ENCODE peak calls at places on chromosomes 12 and 14, in ten cellular contexts. O is mucosa of gallbladder; C is left ventricle myocardium superior; M is HT-29; T is HEK293T; W is fibroblast of the conjunctiva; F is ELF-1; J is activated naive CD8-positive, alpha-beta T cell treated with anti-CD3 and anti-CD28 coated beads, Interleukin-2, amount 50 U/mL, for 16 hours; H is activated gamma-delta T cell treated with Interleukin-2 at 50 U/mL for 16 hours; E is AG10803. I is an unnamed sample.

GRCh38 chr12:53481957-53482586 is 17.2 kb downstream of the MAP3K12 start:
- DNase-seq in H (no peak), W (no peak), E (no peak), M (peak), O (no peak), J (no peak), F (peak), C (no peak), T (peak), I (peak)

GRCh38 chr12:3604750-3605638 is 114.0 kb downstream of the PRMT8 start:
- DNase-seq in H (no peak), W (no peak), F (peak), T (no peak), J (no peak), M (peak), C (peak), O (peak), E (peak), I (peak)

GRCh38 chr12:21451529-21451928 is 14.1 kb downstream of the PYROXD1 start:
- DNase-seq in H (no peak), E (peak), W (no peak), M (no peak), F (peak), C (no peak), J (no peak), T (no peak), O (no peak), I (no peak)

GRCh38 chr14:55532645-55533309 is 47.2 kb upstream of the KTN1 start:
- DNase-seq in H (no peak), O (no peak), M (no peak), J (no peak), E (no peak), C (no peak), W (no peak), T (peak), F (peak), I (no peak)

GRCh38 chr12:106416273-106416672 is 58.7 kb downstream of the POLR3B start:
- DNase-seq in F (peak), O (no peak), W (no peak), H (no peak), J (no peak), E (peak), C (peak), M (no peak), T (no peak), I (no peak)

GRCh38 chr12:27208414-27208750 is 35.7 kb upstream of the STK38L start:
- DNase-seq in E (no peak), F (no peak), H (no peak), C (no peak), O (no peak), J (no peak), T (no peak), W (no peak), M (no peak), I (no peak)

GRCh38 chr14:90458536-90458935 is 61.7 kb downstream of the CALM1 start:
- DNase-seq in J (no peak), O (no peak), M (peak), H (no peak), W (no peak), T (no peak), F (no peak), C (no peak), E (no peak), I (no peak)

GRCh38 chr14:79629372-79629771 is 581.9 kb downstream of the DIO2 start:
- DNase-seq in E (no peak), O (no peak), W (no peak), M (no peak), C (no peak), J (no peak), H (no peak), T (no peak), F (no peak), I (no peak)

I was measured in WTC11.